ENCODE peak calls at places on chromosomes 16 and 17, in five cellular contexts. One of them, this sample, is unnamed.

GRCh38 chr17:40909351-40909750 is 24.3 kb upstream of the KRT20 start:
- DNase-seq in posterior cingulate gyrus: peak
- DNase-seq in stimulated activated CD4-positive, alpha-beta T cell treated with anti-CD3 and anti-CD28 coated beads, Interleukin-4, amount 100 ng/mL, for 4 hours: peak
- DNase-seq in HTR-8/SVneo: peak
- DNase-seq in stimulated activated CD8-positive, alpha-beta memory T cell treated with anti-CD3 and anti-CD28 coated beads, Interleukin-7, amount 100 ng/mL, for 1 hour: peak
- DNase-seq in this sample: peak

GRCh38 chr16:21689107-21689506 is 25.3 kb downstream of the OTOA start:
- DNase-seq in posterior cingulate gyrus: no peak
- DNase-seq in stimulated activated CD4-positive, alpha-beta T cell treated with anti-CD3 and anti-CD28 coated beads, Interleukin-4, amount 100 ng/mL, for 4 hours: no peak
- DNase-seq in HTR-8/SVneo: no peak
- DNase-seq in stimulated activated CD8-positive, alpha-beta memory T cell treated with anti-CD3 and anti-CD28 coated beads, Interleukin-7, amount 100 ng/mL, for 1 hour: no peak
- DNase-seq in this sample: no peak

GRCh38 chr16:58629681-58630640 is at the start of gene CNOT1:
- DNase-seq in posterior cingulate gyrus: peak
- DNase-seq in stimulated activated CD4-positive, alpha-beta T cell treated with anti-CD3 and anti-CD28 coated beads, Interleukin-4, amount 100 ng/mL, for 4 hours: peak
- DNase-seq in HTR-8/SVneo: peak
- DNase-seq in stimulated activated CD8-positive, alpha-beta memory T cell treated with anti-CD3 and anti-CD28 coated beads, Interleukin-7, amount 100 ng/mL, for 1 hour: peak
- DNase-seq in this sample: peak

GRCh38 chr17:6505425-6506142 is 50.8 kb downstream of the PITPNM3 start:
- DNase-seq in posterior cingulate gyrus: peak
- DNase-seq in stimulated activated CD4-positive, alpha-beta T cell treated with anti-CD3 and anti-CD28 coated beads, Interleukin-4, amount 100 ng/mL, for 4 hours: no peak
- DNase-seq in HTR-8/SVneo: no peak
- DNase-seq in stimulated activated CD8-positive, alpha-beta memory T cell treated with anti-CD3 and anti-CD28 coated beads, Interleukin-7, amount 100 ng/mL, for 1 hour: no peak
- DNase-seq in this sample: no peak

GRCh38 chr17:57393368-57393767 is 137.0 kb downstream of the MSI2 start:
- DNase-seq in posterior cingulate gyrus: no peak
- DNase-seq in stimulated activated CD4-positive, alpha-beta T cell treated with anti-CD3 and anti-CD28 coated beads, Interleukin-4, amount 100 ng/mL, for 4 hours: no peak
- DNase-seq in HTR-8/SVneo: no peak
- DNase-seq in stimulated activated CD8-positive, alpha-beta memory T cell treated with anti-CD3 and anti-CD28 coated beads, Interleukin-7, amount 100 ng/mL, for 1 hour: no peak
- DNase-seq in this sample: no peak

GRCh38 chr16:79270011-79270410 is 330.5 kb downstream of the MAF start:
- DNase-seq in posterior cingulate gyrus: no peak
- DNase-seq in stimulated activated CD4-positive, alpha-beta T cell treated with anti-CD3 and anti-CD28 coated beads, Interleukin-4, amount 100 ng/mL, for 4 hours: no peak
- DNase-seq in HTR-8/SVneo: no peak
- DNase-seq in stimulated activated CD8-positive, alpha-beta memory T cell treated with anti-CD3 and anti-CD28 coated beads, Interleukin-7, amount 100 ng/mL, for 1 hour: no peak
- DNase-seq in this sample: no peak

GRCh38 chr16:88529596-88529995 is 40.6 kb upstream of the ZC3H18 start:
- DNase-seq in posterior cingulate gyrus: peak
- DNase-seq in stimulated activated CD4-positive, alpha-beta T cell treated with anti-CD3 and anti-CD28 coated beads, Interleukin-4, amount 100 ng/mL, for 4 hours: no peak
- DNase-seq in HTR-8/SVneo: no peak
- DNase-seq in stimulated activated CD8-positive, alpha-beta memory T cell treated with anti-CD3 and anti-CD28 coated beads, Interleukin-7, amount 100 ng/mL, for 1 hour: no peak
- DNase-seq in this sample: no peak

GRCh38 chr17:2372681-2373080 is 28.2 kb downstream of the MNT start:
- DNase-seq in posterior cingulate gyrus: no peak
- DNase-seq in stimulated activated CD4-positive, alpha-beta T cell treated with anti-CD3 and anti-CD28 coated beads, Interleukin-4, amount 100 ng/mL, for 4 hours: no peak
- DNase-seq in HTR-8/SVneo: no peak
- DNase-seq in stimulated activated CD8-positive, alpha-beta memory T cell treated with anti-CD3 and anti-CD28 coated beads, Interleukin-7, amount 100 ng/mL, for 1 hour: no peak
- DNase-seq in this sample: no peak

GRCh38 chr16:19113577-19114358 is at the start of gene ITPRIPL2:
- DNase-seq in posterior cingulate gyrus: peak
- DNase-seq in stimulated activated CD4-positive, alpha-beta T cell treated with anti-CD3 and anti-CD28 coated beads, Interleukin-4, amount 100 ng/mL, for 4 hours: no peak
- DNase-seq in HTR-8/SVneo: peak
- DNase-seq in stimulated activated CD8-positive, alpha-beta memory T cell treated with anti-CD3 and anti-CD28 coated beads, Interleukin-7, amount 100 ng/mL, for 1 hour: no peak
- DNase-seq in this sample: peak